ENCODE peak calls at places on chromosomes 13 and 19, in four cellular contexts. One of them, this sample, is unnamed.

GRCh38 chr13:49441312-49441711 is 2.6 kb downstream of the CAB39L start:
- DNase-seq in colonic mucosa: no peak
- DNase-seq in PC-9: no peak
- DNase-seq in Panc1: no peak
- DNase-seq in this sample: no peak

GRCh38 chr13:43390101-43390500 is 366.7 kb downstream of the DNAJC15 start:
- DNase-seq in PC-9: no peak
- DNase-seq in colonic mucosa: no peak
- DNase-seq in Panc1: no peak
- DNase-seq in this sample: no peak

GRCh38 chr19:18701250-18701608 is 17.7 kb downstream of the CRTC1 start:
- DNase-seq in Panc1: no peak
- DNase-seq in colonic mucosa: no peak
- DNase-seq in PC-9: no peak
- DNase-seq in this sample: no peak

GRCh38 chr13:53160211-53160610 is 131.6 kb downstream of the OLFM4 start:
- DNase-seq in colonic mucosa: no peak
- DNase-seq in PC-9: no peak
- DNase-seq in Panc1: no peak
- DNase-seq in this sample: no peak

GRCh38 chr13:50942630-50943311 is 33.2 kb downstream of the RNASEH2B start:
- DNase-seq in PC-9: no peak
- DNase-seq in colonic mucosa: no peak
- DNase-seq in Panc1: no peak
- DNase-seq in this sample: no peak

GRCh38 chr19:49530708-49531107 is 2.9 kb downstream of the RCN3 start:
- DNase-seq in Panc1: no peak
- DNase-seq in PC-9: no peak
- DNase-seq in colonic mucosa: no peak
- DNase-seq in this sample: no peak

GRCh38 chr19:43983912-43984686 is at the start of gene ZNF155:
- DNase-seq in PC-9: peak
- DNase-seq in Panc1: peak
- DNase-seq in colonic mucosa: peak
- DNase-seq in this sample: peak

GRCh38 chr19:45137179-45137761 is 23.5 kb downstream of the NKPD1 start:
- DNase-seq in PC-9: no peak
- DNase-seq in colonic mucosa: no peak
- DNase-seq in Panc1: no peak
- DNase-seq in this sample: no peak

GRCh38 chr13:20993661-20994440 is 67.5 kb downstream of the LATS2 start:
- DNase-seq in Panc1: no peak
- DNase-seq in PC-9: no peak
- DNase-seq in colonic mucosa: no peak
- DNase-seq in this sample: peak

GRCh38 chr13:110546933-110547332 is 14.6 kb downstream of the RAB20 start:
- DNase-seq in PC-9: peak
- DNase-seq in Panc1: no peak
- DNase-seq in colonic mucosa: peak
- DNase-seq in this sample: peak

GRCh38 chr13:65724261-65724660 is 1505.9 kb downstream of the PCDH9 start:
- DNase-seq in colonic mucosa: no peak
- DNase-seq in PC-9: no peak
- DNase-seq in Panc1: no peak
- DNase-seq in this sample: no peak

GRCh38 chr13:113916330-113916815 is 52.5 kb upstream of the GAS6 start:
- DNase-seq in PC-9: no peak
- DNase-seq in colonic mucosa: no peak
- DNase-seq in Panc1: no peak
- DNase-seq in this sample: no peak

GRCh38 chr19:10612515-10613119 is 12.7 kb upstream of the SLC44A2 start:
- DNase-seq in colonic mucosa: peak
- DNase-seq in Panc1: no peak
- DNase-seq in PC-9: no peak
- DNase-seq in this sample: no peak

GRCh38 chr19:52923782-52924593 is 760 bp upstream of the ZNF888 start:
- DNase-seq in PC-9: no peak
- DNase-seq in Panc1: no peak
- DNase-seq in colonic mucosa: peak
- DNase-seq in this sample: peak

GRCh38 chr19:51094696-51095279 is 12.1 kb upstream of the KLK14 start:
- DNase-seq in colonic mucosa: no peak
- DNase-seq in PC-9: peak
- DNase-seq in Panc1: no peak
- DNase-seq in this sample: peak

GRCh38 chr13:105848494-105848893 is 687.0 kb downstream of the EFNB2 start:
- DNase-seq in Panc1: no peak
- DNase-seq in colonic mucosa: no peak
- DNase-seq in PC-9: no peak
- DNase-seq in this sample: peak

GRCh38 chr19:39126593-39127187 is 1.1 kb downstream of the PAK4 start:
- DNase-seq in PC-9: peak
- DNase-seq in colonic mucosa: peak
- DNase-seq in Panc1: no peak
- DNase-seq in this sample: peak

GRCh38 chr13:62246581-62246980 is 830.9 kb upstream of the PCDH20 start:
- DNase-seq in Panc1: no peak
- DNase-seq in colonic mucosa: no peak
- DNase-seq in PC-9: no peak
- DNase-seq in this sample: no peak

GRCh38 chr13:45220403-45220802 is 19.6 kb upstream of the KCTD4 start:
- DNase-seq in colonic mucosa: no peak
- DNase-seq in Panc1: no peak
- DNase-seq in PC-9: no peak
- DNase-seq in this sample: no peak

GRCh38 chr13:87666826-87667225 is 4.3 kb upstream of the SLITRK5 start:
- DNase-seq in colonic mucosa: no peak
- DNase-seq in Panc1: no peak
- DNase-seq in PC-9: no peak
- DNase-seq in this sample: no peak

GRCh38 chr19:294819-295686 is 3.9 kb upstream of the PLPP2 start:
- DNase-seq in Panc1: no peak
- DNase-seq in colonic mucosa: peak
- DNase-seq in PC-9: no peak
- DNase-seq in this sample: peak

GRCh38 chr19:49210108-49210900 is 52.7 kb downstream of the TRPM4 start:
- DNase-seq in Panc1: no peak
- DNase-seq in colonic mucosa: peak
- DNase-seq in PC-9: no peak
- DNase-seq in this sample: peak

GRCh38 chr13:75178436-75178835 is 303.5 kb downstream of the TBC1D4 start:
- DNase-seq in colonic mucosa: no peak
- DNase-seq in PC-9: no peak
- DNase-seq in Panc1: no peak
- DNase-seq in this sample: no peak

GRCh38 chr19:14113762-14114414 is 3.7 kb downstream of the PRKACA start:
- DNase-seq in colonic mucosa: peak
- DNase-seq in PC-9: peak
- DNase-seq in Panc1: no peak
- DNase-seq in this sample: no peak
- TF ChIP-seq CTCF in colonic mucosa: no peak
- TF ChIP-seq CTCF in PC-9: peak
- TF ChIP-seq CTCF in Panc1: no peak
- TF ChIP-seq CTCF in this sample: peak

GRCh38 chr13:37636701-37637100 is 38.1 kb upstream of the POSTN start:
- DNase-seq in PC-9: no peak
- DNase-seq in Panc1: no peak
- DNase-seq in colonic mucosa: no peak
- DNase-seq in this sample: no peak

GRCh38 chr13:37642201-37642600 is 43.6 kb upstream of the POSTN start:
- DNase-seq in colonic mucosa: no peak
- DNase-seq in Panc1: no peak
- DNase-seq in PC-9: no peak
- DNase-seq in this sample: no peak

GRCh38 chr13:37645181-37645580 is 46.6 kb upstream of the POSTN start:
- DNase-seq in Panc1: no peak
- DNase-seq in colonic mucosa: no peak
- DNase-seq in PC-9: no peak
- DNase-seq in this sample: no peak

GRCh38 chr13:37640499-37640898 is 41.9 kb upstream of the POSTN start:
- DNase-seq in Panc1: peak
- DNase-seq in colonic mucosa: no peak
- DNase-seq in PC-9: no peak
- DNase-seq in this sample: peak
- TF ChIP-seq CTCF in Panc1: peak
- TF ChIP-seq CTCF in colonic mucosa: no peak
- TF ChIP-seq CTCF in PC-9: peak
- TF ChIP-seq CTCF in this sample: peak

GRCh38 chr13:26605845-26606244 is 48.4 kb downstream of the WASF3 start:
- DNase-seq in PC-9: no peak
- DNase-seq in Panc1: no peak
- DNase-seq in colonic mucosa: no peak
- DNase-seq in this sample: no peak
- TF ChIP-seq CTCF in PC-9: no peak
- TF ChIP-seq CTCF in Panc1: peak
- TF ChIP-seq CTCF in colonic mucosa: no peak
- TF ChIP-seq CTCF in this sample: no peak

DNA sequence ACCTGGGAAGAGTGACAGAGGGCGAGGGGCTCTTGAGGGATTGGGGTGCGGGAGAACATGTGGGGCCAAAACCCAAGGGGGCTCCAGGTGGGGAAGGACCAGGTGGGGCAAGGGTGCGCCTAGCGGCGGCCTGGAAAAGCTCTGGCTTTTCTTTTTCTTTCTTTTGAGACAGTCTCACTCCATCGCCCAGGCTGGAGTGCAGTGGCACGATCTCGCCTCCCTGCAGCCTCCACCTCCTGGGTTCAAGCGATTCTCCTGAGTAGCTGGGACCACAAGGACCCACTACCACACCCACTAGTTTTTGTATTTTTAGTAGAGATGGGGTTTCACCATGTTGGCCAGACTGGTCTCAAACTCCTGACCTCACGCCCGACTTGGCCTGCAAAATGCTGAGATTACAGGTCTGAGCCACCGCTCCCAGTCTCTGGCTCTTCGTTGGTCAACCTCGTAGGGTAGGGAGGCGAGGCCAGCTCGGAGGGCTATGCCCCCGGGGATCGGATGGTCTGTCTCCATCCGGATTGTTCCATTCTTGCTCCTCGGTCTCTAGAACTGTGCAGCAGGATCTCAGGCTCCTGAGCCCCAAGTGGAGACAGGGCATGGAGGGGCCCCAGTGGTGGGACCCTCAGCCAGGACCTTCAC is 3.7 kb downstream of the GADD45B start:
- DNase-seq in PC-9: no peak
- DNase-seq in colonic mucosa: no peak
- DNase-seq in Panc1: no peak
- DNase-seq in this sample: no peak
- TF ChIP-seq CTCF in PC-9: no peak
- TF ChIP-seq CTCF in colonic mucosa: no peak
- TF ChIP-seq CTCF in Panc1: peak
- TF ChIP-seq CTCF in this sample: no peak

GRCh38 chr19:3061214-3062161 is 807 bp downstream of the TLE5 start:
- DNase-seq in PC-9: no peak
- DNase-seq in Panc1: no peak
- DNase-seq in colonic mucosa: peak
- DNase-seq in this sample: no peak
- TF ChIP-seq CTCF in PC-9: no peak
- TF ChIP-seq CTCF in Panc1: no peak
- TF ChIP-seq CTCF in colonic mucosa: peak
- TF ChIP-seq CTCF in this sample: peak

This sample was measured in MCF 10A.